ENCODE peak calls at places on chromosome 4, in four cellular contexts. E is WTC11, W is GM12878, T is HepG2. C is an unnamed sample.

GRCh38 chr4:175947117-175947722 is 118.4 kb upstream of the WDR17 start:
- DNase-seq in E (no peak), W (no peak), T (peak), C (no peak)

GRCh38 chr4:128863314-128864075 is 54.0 kb downstream of the JADE1 start:
- DNase-seq in E (peak), W (no peak), T (peak), C (peak)

GRCh38 chr4:86043755-86044592 is 315.9 kb downstream of the MAPK10 start:
- DNase-seq in E (no peak), W (no peak), T (peak), C (peak)

GRCh38 chr4:104475652-104476051 is 19.0 kb downstream of the CXXC4 start:
- DNase-seq in E (peak), W (no peak), T (no peak), C (no peak)

GRCh38 chr4:43163101-43163792 is 270.7 kb downstream of the GRXCR1 start:
- DNase-seq in E (no peak), W (no peak), T (no peak), C (no peak)

GRCh38 chr4:140930556-140930955 is 174.4 kb upstream of the TBC1D9 start:
- DNase-seq in E (no peak), W (no peak), T (no peak), C (no peak)

GRCh38 chr4:21887481-21887880 is 61.1 kb downstream of the KCNIP4 start:
- DNase-seq in E (no peak), W (no peak), T (no peak), C (no peak)

GRCh38 chr4:6221296-6221850 is 21.0 kb upstream of the JAKMIP1 start:
- DNase-seq in E (no peak), W (no peak), T (no peak), C (no peak)

GRCh38 chr4:182133033-182133432 is 110.2 kb upstream of the TENM3 start:
- DNase-seq in E (no peak), W (no peak), T (no peak), C (no peak)

GRCh38 chr4:94576163-94576562 is 124.4 kb downstream of the PDLIM5 start:
- DNase-seq in E (no peak), W (no peak), T (no peak), C (no peak)

GRCh38 chr4:151644625-151645024 is 116.2 kb downstream of the GATB start:
- DNase-seq in E (peak), W (no peak), T (peak), C (peak)

GRCh38 chr4:83216856-83217683 is 67.5 kb downstream of the COQ2 start:
- DNase-seq in E (no peak), W (no peak), T (no peak), C (no peak)

GRCh38 chr4:28228575-28228974 is 1367.9 kb downstream of the STIM2 start:
- DNase-seq in E (no peak), W (no peak), T (no peak), C (no peak)

GRCh38 chr4:187711586-187711985 is 284.0 kb upstream of the ZFP42 start:
- DNase-seq in E (no peak), W (no peak), T (no peak), C (no peak)

GRCh38 chr4:38867478-38868054 is at the start of gene FAM114A1:
- DNase-seq in E (peak), W (no peak), T (peak), C (peak)

GRCh38 chr4:183355405-183355804 is 33.2 kb upstream of the CLDN24 start:
- DNase-seq in E (no peak), W (no peak), T (no peak), C (no peak)

GRCh38 chr4:154916068-154916467 is 135.0 kb downstream of the RBM46 start:
- DNase-seq in E (no peak), W (no peak), T (no peak), C (no peak)

GRCh38 chr4:183180096-183180495 is 81.0 kb downstream of the WWC2 start:
- DNase-seq in E (no peak), W (no peak), T (no peak), C (no peak)

GRCh38 chr4:48470135-48470534 is 13.0 kb upstream of the SLC10A4 start:
- DNase-seq in E (no peak), W (no peak), T (no peak), C (no peak)

GRCh38 chr4:37245391-37245954 is 930 bp downstream of the NWD2 start:
- DNase-seq in E (peak), W (no peak), T (no peak), C (no peak)

GRCh38 chr4:37244583-37245390 is at the start of gene NWD2:
- DNase-seq in E (peak), W (no peak), T (no peak), C (no peak)

GRCh38 chr4:37241646-37242045 is 2.9 kb upstream of the NWD2 start:
- DNase-seq in E (no peak), W (no peak), T (no peak), C (no peak)

GRCh38 chr4:37243061-37243460 is 1.5 kb upstream of the NWD2 start:
- DNase-seq in E (peak), W (no peak), T (no peak), C (no peak)

DNA sequence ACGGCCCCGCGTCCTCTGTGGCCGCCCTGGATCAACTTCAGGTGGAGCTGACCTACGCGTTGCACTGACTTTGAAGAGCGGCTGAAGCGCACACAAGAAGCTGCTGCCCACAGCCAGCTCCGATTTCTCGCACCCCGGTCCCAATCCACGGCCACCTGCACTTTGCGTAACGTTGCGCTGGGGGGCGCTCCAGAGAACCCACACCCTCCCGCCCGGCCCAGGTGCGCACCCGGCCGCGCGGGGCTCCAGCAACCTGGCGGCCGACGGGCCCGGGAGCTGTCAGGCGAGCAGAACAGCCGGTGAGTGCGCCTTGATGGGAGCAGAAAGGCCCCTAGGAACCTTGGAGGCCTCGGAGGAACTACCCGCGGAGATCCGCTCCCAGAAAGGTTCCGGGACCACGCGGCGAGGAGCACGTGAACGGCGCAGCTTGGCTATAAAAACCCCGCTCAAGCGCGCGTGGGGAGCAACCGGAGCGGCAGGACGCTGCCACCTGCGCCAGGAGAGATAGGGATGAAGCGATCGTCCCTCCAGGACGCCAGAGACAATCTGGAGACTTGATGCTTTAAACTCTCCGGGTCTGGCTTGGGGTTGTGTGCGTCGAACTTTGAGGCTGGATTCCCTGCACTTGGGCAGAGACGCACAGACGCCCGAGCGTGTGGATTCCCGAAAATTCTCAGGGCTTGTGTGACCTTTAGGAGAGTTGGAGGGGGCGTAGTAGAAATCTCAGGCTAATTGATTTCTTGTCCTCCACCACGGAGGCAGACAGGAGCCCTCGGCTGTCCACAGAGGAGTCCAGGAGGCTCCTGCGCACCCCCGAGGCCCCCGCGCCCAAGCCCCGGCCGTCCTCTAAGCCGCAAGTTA is 591 bp upstream of the NWD2 start:
- DNase-seq in E (peak), W (no peak), T (peak), C (no peak)
- TF ChIP-seq CREM in E (no peak), W (no peak), T (no peak), C (no peak)

DNA sequence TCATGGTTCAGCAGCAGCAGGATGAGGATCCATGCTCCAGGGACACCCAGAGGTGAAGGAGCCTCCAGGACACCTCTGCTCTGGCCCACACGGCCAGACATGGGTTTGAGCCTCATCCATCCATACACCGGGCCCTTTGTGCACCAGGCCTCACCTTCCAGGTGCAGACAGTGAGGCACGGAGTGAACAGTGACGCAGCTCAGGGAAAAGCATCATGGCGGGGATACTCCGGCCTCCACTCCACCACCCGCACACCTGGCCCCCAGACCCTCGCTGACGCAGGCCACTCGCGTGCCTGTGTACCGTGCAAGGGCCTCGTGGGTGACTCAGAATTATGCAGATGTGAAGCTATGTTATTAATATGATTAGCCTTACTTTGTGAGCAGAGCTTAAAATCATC is 33.3 kb downstream of the ADRA2C start:
- DNase-seq in E (no peak), W (no peak), T (no peak), C (no peak)
- TF ChIP-seq CREM in E (no peak), W (no peak), T (no peak), C (no peak)

GRCh38 chr4:11769425-11769824 is 340.7 kb upstream of the HS3ST1 start:
- DNase-seq in E (no peak), W (no peak), T (no peak), C (no peak)

GRCh38 chr4:11768251-11768972 is 339.7 kb upstream of the HS3ST1 start:
- DNase-seq in E (no peak), W (no peak), T (no peak), C (no peak)

DNA sequence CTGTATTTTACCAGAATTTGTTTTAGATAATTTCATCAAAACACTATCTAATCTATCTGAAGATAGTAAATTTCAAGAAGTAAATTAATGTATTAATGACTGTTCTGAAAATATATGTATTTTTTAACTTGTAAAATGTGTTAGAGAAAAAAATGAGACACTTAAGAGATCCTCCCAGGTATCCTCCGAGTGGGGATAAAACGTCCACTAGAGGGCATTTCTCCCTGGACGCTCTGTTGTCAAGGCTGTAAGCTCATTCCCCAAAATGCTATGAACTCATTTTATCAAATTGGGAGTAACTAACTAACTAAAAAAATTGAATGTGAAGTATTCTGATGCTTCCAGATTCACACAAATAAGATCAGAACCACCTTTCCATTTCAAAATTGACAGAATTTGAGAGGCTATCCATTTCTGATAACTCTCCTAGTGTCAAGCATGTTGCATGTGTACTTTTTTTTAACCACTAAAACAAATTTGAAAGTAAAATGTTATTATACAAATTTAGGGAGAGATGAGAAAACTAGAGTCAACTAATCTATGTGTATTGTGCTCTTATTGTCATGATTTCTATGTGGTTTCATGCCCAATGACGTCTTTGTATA is 337.3 kb upstream of the HS3ST1 start:
- DNase-seq in E (peak), W (no peak), T (peak), C (peak)
- TF ChIP-seq CREM in E (no peak), W (no peak), T (no peak), C (no peak)

GRCh38 chr4:27059446-27059845 is 198.8 kb downstream of the STIM2 start:
- DNase-seq in E (no peak), W (no peak), T (no peak), C (no peak)

GRCh38 chr4:27055226-27055760 is 194.7 kb downstream of the STIM2 start:
- DNase-seq in E (no peak), W (no peak), T (no peak), C (no peak)

GRCh38 chr4:27056281-27056680 is 195.6 kb downstream of the STIM2 start:
- DNase-seq in E (no peak), W (no peak), T (no peak), C (no peak)

GRCh38 chr4:27057053-27057452 is 196.4 kb downstream of the STIM2 start:
- DNase-seq in E (no peak), W (no peak), T (no peak), C (no peak)

DNA sequence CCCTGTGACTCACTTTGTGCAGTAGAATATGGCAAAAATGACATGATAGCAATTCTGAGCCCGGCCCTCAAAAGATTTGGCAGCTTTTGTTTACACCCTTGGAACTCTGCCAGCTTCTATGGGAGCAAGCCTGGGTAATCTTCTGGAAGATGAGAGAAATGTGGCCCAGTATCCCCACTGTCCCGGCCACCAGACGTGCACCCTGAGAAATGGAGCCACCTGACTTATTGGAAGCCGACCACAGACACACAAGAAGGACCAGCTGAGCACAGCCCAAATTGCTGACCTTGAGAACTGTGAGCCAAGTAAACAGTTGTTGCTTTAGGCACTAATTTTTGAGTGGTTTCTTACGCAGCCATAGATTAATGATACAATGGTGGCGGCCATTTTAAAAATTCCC is 197.0 kb downstream of the STIM2 start:
- DNase-seq in E (no peak), W (no peak), T (no peak), C (no peak)
- TF ChIP-seq CREM in E (no peak), W (no peak), T (no peak), C (no peak)

GRCh38 chr4:55251896-55252295 is 94.1 kb upstream of the SRD5A3 start:
- DNase-seq in E (no peak), W (no peak), T (no peak), C (no peak)
- TF ChIP-seq CREM in E (no peak), W (no peak), T (no peak), C (no peak)

GRCh38 chr4:133592106-133592505 is 443.0 kb downstream of the PCDH10 start:
- DNase-seq in E (no peak), W (no peak), T (no peak), C (no peak)

GRCh38 chr4:133585323-133585722 is 436.2 kb downstream of the PCDH10 start:
- DNase-seq in E (no peak), W (no peak), T (no peak), C (no peak)

GRCh38 chr4:133592591-133592990 is 443.5 kb downstream of the PCDH10 start:
- DNase-seq in E (no peak), W (no peak), T (no peak), C (no peak)

GRCh38 chr4:133584714-133585113 is 435.6 kb downstream of the PCDH10 start:
- DNase-seq in E (no peak), W (no peak), T (peak), C (no peak)

DNA sequence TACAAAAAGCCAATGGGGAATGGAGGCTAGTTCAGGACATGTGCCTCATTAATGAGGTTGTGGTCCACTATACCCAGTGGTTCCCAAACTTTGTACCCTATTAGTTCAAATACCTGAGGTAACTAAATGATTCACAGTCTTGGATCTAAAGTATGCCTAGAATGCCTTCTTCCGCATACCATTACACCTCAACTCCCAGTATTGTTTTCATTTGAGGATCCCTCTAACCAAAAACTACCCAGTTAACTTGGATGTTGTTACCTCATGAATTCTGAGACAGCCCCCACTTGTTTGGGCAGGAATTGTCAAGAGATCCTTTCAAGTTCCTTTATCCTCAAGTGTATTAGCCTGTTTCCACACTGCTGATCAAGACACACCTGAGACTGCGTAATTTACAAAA is 439.2 kb downstream of the PCDH10 start:
- DNase-seq in E (no peak), W (no peak), T (no peak), C (no peak)
- TF ChIP-seq CREM in E (no peak), W (no peak), T (no peak), C (no peak)

DNA sequence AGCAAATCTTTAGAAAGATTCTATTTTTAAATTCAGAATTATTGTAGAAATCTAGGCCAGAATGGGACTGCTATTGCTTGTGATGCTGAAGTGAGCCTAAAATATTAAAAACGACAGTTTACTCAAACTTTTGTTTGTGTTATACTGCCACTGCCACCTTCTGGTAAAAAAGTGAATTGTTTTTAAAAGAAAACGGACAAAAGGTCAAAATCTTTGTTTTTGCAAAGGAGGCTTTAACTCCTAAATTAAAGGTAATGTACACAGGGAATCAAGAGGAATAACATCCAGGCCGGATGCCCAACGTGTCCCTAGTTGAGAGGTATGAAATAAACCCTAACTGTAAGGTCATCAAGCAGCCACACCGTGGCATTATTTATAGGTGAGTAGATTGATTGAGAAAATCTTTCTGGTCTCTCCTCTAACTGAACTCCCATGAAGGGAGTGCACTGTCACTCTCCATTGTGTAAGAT is 338.3 kb upstream of the GALNT7 start:
- DNase-seq in E (no peak), W (no peak), T (peak), C (peak)
- TF ChIP-seq CREM in E (no peak), W (no peak), T (no peak), C (no peak)

GRCh38 chr4:123256006-123256405 is 140.6 kb upstream of the SPRY1 start:
- DNase-seq in E (no peak), W (no peak), T (no peak), C (no peak)

GRCh38 chr4:123256901-123257300 is 139.7 kb upstream of the SPRY1 start:
- DNase-seq in E (no peak), W (no peak), T (no peak), C (no peak)

GRCh38 chr4:123259676-123260428 is 136.7 kb upstream of the SPRY1 start:
- DNase-seq in E (no peak), W (no peak), T (no peak), C (no peak)

GRCh38 chr4:123260429-123261052 is 136.1 kb upstream of the SPRY1 start:
- DNase-seq in E (no peak), W (no peak), T (no peak), C (no peak)

GRCh38 chr4:123257563-123257962 is 139.0 kb upstream of the SPRY1 start:
- DNase-seq in E (no peak), W (no peak), T (no peak), C (no peak)
- TF ChIP-seq CREM in E (no peak), W (no peak), T (no peak), C (no peak)